ENCODE peak calls at places on chromosomes 2 and 18, in six cellular contexts. One of them, this sample, is unnamed.

GRCh38 chr2:65429799-65430514 is 2.4 kb downstream of the SPRED2 start:
- DNase-seq in K562: no peak
- DNase-seq in ovary: peak
- DNase-seq in transverse colon: peak
- DNase-seq in HepG2: no peak
- DNase-seq in A549: no peak
- DNase-seq in this sample: no peak

GRCh38 chr2:218216336-218216673 is 684 bp upstream of the ARPC2 start:
- DNase-seq in HepG2: no peak
- DNase-seq in A549: no peak
- DNase-seq in K562: no peak
- DNase-seq in transverse colon: no peak
- DNase-seq in ovary: peak
- DNase-seq in this sample: no peak

GRCh38 chr2:5021148-5021547 is 671.0 kb upstream of the SOX11 start:
- DNase-seq in ovary: no peak
- DNase-seq in A549: no peak
- DNase-seq in K562: no peak
- DNase-seq in transverse colon: no peak
- DNase-seq in HepG2: no peak
- DNase-seq in this sample: no peak

GRCh38 chr2:224922142-224922727 is 120.0 kb downstream of the DOCK10 start:
- DNase-seq in transverse colon: no peak
- DNase-seq in A549: no peak
- DNase-seq in ovary: no peak
- DNase-seq in HepG2: no peak
- DNase-seq in K562: no peak
- DNase-seq in this sample: no peak

GRCh38 chr18:67232406-67232805 is 284.1 kb downstream of the DSEL start:
- DNase-seq in transverse colon: no peak
- DNase-seq in HepG2: no peak
- DNase-seq in ovary: no peak
- DNase-seq in A549: peak
- DNase-seq in K562: no peak
- DNase-seq in this sample: no peak

GRCh38 chr2:15243762-15244161 is 317.4 kb downstream of the NBAS start:
- DNase-seq in ovary: no peak
- DNase-seq in HepG2: no peak
- DNase-seq in A549: peak
- DNase-seq in transverse colon: no peak
- DNase-seq in K562: peak
- DNase-seq in this sample: no peak

GRCh38 chr18:52150050-52150449 is 189.9 kb upstream of the DCC start:
- DNase-seq in K562: no peak
- DNase-seq in ovary: no peak
- DNase-seq in A549: no peak
- DNase-seq in HepG2: no peak
- DNase-seq in transverse colon: no peak
- DNase-seq in this sample: no peak

GRCh38 chr2:127608061-127609011 is 37.6 kb upstream of the GPR17 start:
- DNase-seq in transverse colon: no peak
- DNase-seq in K562: no peak
- DNase-seq in A549: no peak
- DNase-seq in HepG2: no peak
- DNase-seq in ovary: no peak
- DNase-seq in this sample: no peak

GRCh38 chr2:1603521-1603920 is 140.8 kb downstream of the PXDN start:
- DNase-seq in A549: no peak
- DNase-seq in transverse colon: no peak
- DNase-seq in ovary: no peak
- DNase-seq in HepG2: no peak
- DNase-seq in K562: no peak
- DNase-seq in this sample: no peak

GRCh38 chr2:199977984-199978415 is 22.6 kb downstream of the MAIP1 start:
- DNase-seq in ovary: no peak
- DNase-seq in HepG2: peak
- DNase-seq in transverse colon: peak
- DNase-seq in K562: no peak
- DNase-seq in A549: peak
- DNase-seq in this sample: no peak

GRCh38 chr2:74146929-74147728 is 583 bp downstream of the BOLA3 start:
- DNase-seq in ovary: no peak
- DNase-seq in K562: peak
- DNase-seq in A549: no peak
- DNase-seq in transverse colon: no peak
- DNase-seq in HepG2: peak
- DNase-seq in this sample: no peak

GRCh38 chr2:73239776-73240175 is 5.7 kb downstream of the CCT7 start:
- DNase-seq in transverse colon: no peak
- DNase-seq in ovary: no peak
- DNase-seq in HepG2: no peak
- DNase-seq in A549: no peak
- DNase-seq in K562: no peak
- DNase-seq in this sample: no peak

GRCh38 chr2:200077210-200077650 is 121.8 kb downstream of the MAIP1 start:
- DNase-seq in transverse colon: no peak
- DNase-seq in K562: no peak
- DNase-seq in A549: peak
- DNase-seq in ovary: no peak
- DNase-seq in HepG2: peak
- DNase-seq in this sample: no peak

GRCh38 chr2:27038631-27039339 is 6.0 kb downstream of the TMEM214 start:
- DNase-seq in transverse colon: no peak
- DNase-seq in ovary: no peak
- DNase-seq in K562: no peak
- DNase-seq in HepG2: no peak
- DNase-seq in A549: no peak
- DNase-seq in this sample: no peak

GRCh38 chr2:27039426-27039825 is 6.7 kb downstream of the TMEM214 start:
- DNase-seq in A549: no peak
- DNase-seq in ovary: no peak
- DNase-seq in HepG2: no peak
- DNase-seq in transverse colon: no peak
- DNase-seq in K562: no peak
- DNase-seq in this sample: no peak

GRCh38 chr2:27039871-27040270 is 7.1 kb downstream of the TMEM214 start:
- DNase-seq in K562: no peak
- DNase-seq in transverse colon: no peak
- DNase-seq in A549: no peak
- DNase-seq in HepG2: no peak
- DNase-seq in ovary: no peak
- DNase-seq in this sample: no peak

GRCh38 chr2:27040282-27040681 is 7.5 kb downstream of the TMEM214 start:
- DNase-seq in transverse colon: no peak
- DNase-seq in ovary: no peak
- DNase-seq in K562: no peak
- DNase-seq in A549: no peak
- DNase-seq in HepG2: no peak
- DNase-seq in this sample: no peak

GRCh38 chr2:27038012-27038411 is 5.2 kb downstream of the TMEM214 start:
- DNase-seq in HepG2: no peak
- DNase-seq in K562: no peak
- DNase-seq in transverse colon: no peak
- DNase-seq in A549: no peak
- DNase-seq in ovary: no peak
- DNase-seq in this sample: no peak
- H3K27ac ChIP-seq in HepG2: no peak
- H3K27ac ChIP-seq in K562: no peak
- H3K27ac ChIP-seq in transverse colon: no peak
- H3K27ac ChIP-seq in A549: no peak
- H3K27ac ChIP-seq in ovary: no peak
- H3K27ac ChIP-seq in this sample: no peak

GRCh38 chr2:221342388-221342787 is 229.7 kb downstream of the EPHA4 start:
- DNase-seq in A549: no peak
- DNase-seq in ovary: no peak
- DNase-seq in K562: no peak
- DNase-seq in HepG2: no peak
- DNase-seq in transverse colon: no peak
- DNase-seq in this sample: no peak

GRCh38 chr2:221335106-221335505 is 237.0 kb downstream of the EPHA4 start:
- DNase-seq in A549: no peak
- DNase-seq in ovary: no peak
- DNase-seq in HepG2: no peak
- DNase-seq in K562: no peak
- DNase-seq in transverse colon: no peak
- DNase-seq in this sample: no peak

GRCh38 chr2:221334466-221334865 is 237.6 kb downstream of the EPHA4 start:
- DNase-seq in ovary: no peak
- DNase-seq in HepG2: no peak
- DNase-seq in transverse colon: no peak
- DNase-seq in K562: no peak
- DNase-seq in A549: no peak
- DNase-seq in this sample: no peak

GRCh38 chr2:221343524-221343923 is 228.6 kb downstream of the EPHA4 start:
- DNase-seq in transverse colon: no peak
- DNase-seq in A549: no peak
- DNase-seq in HepG2: no peak
- DNase-seq in ovary: no peak
- DNase-seq in K562: no peak
- DNase-seq in this sample: no peak

GRCh38 chr2:221337957-221338685 is 234.0 kb downstream of the EPHA4 start:
- DNase-seq in ovary: no peak
- DNase-seq in HepG2: no peak
- DNase-seq in K562: no peak
- DNase-seq in A549: no peak
- DNase-seq in transverse colon: no peak
- DNase-seq in this sample: no peak
- TF ChIP-seq EP300 in ovary: no peak
- TF ChIP-seq EP300 in HepG2: no peak
- TF ChIP-seq EP300 in K562: no peak
- TF ChIP-seq EP300 in A549: no peak
- TF ChIP-seq EP300 in transverse colon: no peak
- TF ChIP-seq EP300 in this sample: no peak

DNA sequence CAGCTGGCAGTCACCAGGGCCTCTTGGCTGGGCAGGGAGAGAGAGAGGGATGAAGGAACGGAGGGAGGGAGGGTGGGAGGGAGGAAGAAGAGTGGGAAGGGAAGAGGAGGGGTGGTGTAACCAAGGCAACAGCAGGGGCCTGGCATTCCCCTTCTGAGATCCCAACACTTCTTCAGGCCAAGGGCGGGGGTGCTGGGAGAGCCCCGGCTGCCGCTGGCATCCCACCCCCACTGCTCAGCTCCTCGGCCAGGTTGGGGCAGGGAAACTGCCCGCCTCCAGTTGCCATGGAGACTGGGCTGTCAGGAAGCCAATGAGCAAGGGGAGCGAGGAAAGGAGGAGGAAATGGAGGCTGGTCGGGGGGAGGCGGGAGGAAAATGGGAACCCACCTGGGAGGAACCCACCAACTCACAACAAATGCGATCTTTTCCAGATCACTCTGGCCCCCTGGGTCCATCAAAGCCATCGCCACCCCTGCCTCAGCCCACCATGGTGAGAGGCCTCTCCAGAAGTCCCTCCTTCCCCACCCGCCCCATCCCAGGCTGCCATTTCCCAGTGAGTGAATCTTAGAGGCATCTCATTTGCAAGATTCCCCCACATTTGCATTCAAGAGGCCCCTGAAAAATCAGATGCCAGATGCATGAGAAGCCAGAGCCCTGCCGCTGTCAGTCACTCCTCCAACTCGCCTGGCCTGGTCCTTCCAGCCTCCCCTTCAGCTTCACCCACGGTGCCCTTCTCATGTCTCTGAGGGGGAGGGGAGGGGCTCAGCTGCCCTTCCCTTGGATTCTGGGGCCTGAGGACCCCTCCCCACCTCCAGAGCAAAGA is 12.5 kb downstream of the SH2D6 start:
- DNase-seq in HepG2: no peak
- DNase-seq in transverse colon: no peak
- DNase-seq in K562: no peak
- DNase-seq in A549: no peak
- DNase-seq in ovary: no peak
- DNase-seq in this sample: no peak
- H3K27ac ChIP-seq in HepG2: no peak
- H3K27ac ChIP-seq in transverse colon: no peak
- H3K27ac ChIP-seq in K562: no peak
- H3K27ac ChIP-seq in A549: peak
- H3K27ac ChIP-seq in ovary: no peak
- H3K27ac ChIP-seq in this sample: peak

DNA sequence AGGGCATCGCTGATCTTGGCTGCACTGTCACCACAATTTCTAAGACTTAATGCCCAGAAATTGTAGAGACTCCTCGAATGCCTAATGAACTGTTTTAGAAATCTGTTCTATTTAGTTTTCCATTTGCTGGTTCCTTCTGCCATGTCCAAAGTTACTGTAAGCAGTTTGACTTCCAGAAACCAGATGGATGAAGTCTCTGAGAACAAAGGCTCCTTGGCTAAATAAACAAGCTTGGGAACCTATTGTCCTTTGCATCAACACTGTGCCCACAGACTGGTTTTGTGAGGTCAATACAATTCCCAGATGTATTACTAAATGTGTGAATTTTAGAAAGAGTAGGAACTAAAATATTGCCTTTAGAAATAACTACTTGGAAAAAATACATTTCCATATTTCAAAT is 600.2 kb downstream of the NYAP2 start:
- DNase-seq in A549: no peak
- DNase-seq in transverse colon: no peak
- DNase-seq in K562: no peak
- DNase-seq in HepG2: no peak
- DNase-seq in ovary: no peak
- DNase-seq in this sample: no peak
- TF ChIP-seq EP300 in A549: no peak
- TF ChIP-seq EP300 in transverse colon: no peak
- TF ChIP-seq EP300 in K562: no peak
- TF ChIP-seq EP300 in HepG2: no peak
- TF ChIP-seq EP300 in ovary: no peak
- TF ChIP-seq EP300 in this sample: no peak

GRCh38 chr2:234827096-234827860 is 124.5 kb upstream of the SH3BP4 start:
- DNase-seq in HepG2: no peak
- DNase-seq in K562: no peak
- DNase-seq in A549: no peak
- DNase-seq in ovary: no peak
- DNase-seq in transverse colon: no peak
- DNase-seq in this sample: no peak

GRCh38 chr2:234826676-234827075 is 125.1 kb upstream of the SH3BP4 start:
- DNase-seq in K562: no peak
- DNase-seq in transverse colon: no peak
- DNase-seq in A549: no peak
- DNase-seq in ovary: no peak
- DNase-seq in HepG2: no peak
- DNase-seq in this sample: no peak

GRCh38 chr2:234821946-234822470 is 129.8 kb upstream of the SH3BP4 start:
- DNase-seq in transverse colon: no peak
- DNase-seq in ovary: no peak
- DNase-seq in HepG2: no peak
- DNase-seq in K562: no peak
- DNase-seq in A549: no peak
- DNase-seq in this sample: no peak

GRCh38 chr2:234823877-234824376 is 127.9 kb upstream of the SH3BP4 start:
- DNase-seq in K562: no peak
- DNase-seq in A549: peak
- DNase-seq in transverse colon: no peak
- DNase-seq in ovary: peak
- DNase-seq in HepG2: peak
- DNase-seq in this sample: peak

GRCh38 chr2:234823196-234823876 is 128.5 kb upstream of the SH3BP4 start:
- DNase-seq in A549: no peak
- DNase-seq in K562: no peak
- DNase-seq in HepG2: no peak
- DNase-seq in ovary: peak
- DNase-seq in transverse colon: no peak
- DNase-seq in this sample: peak
- H3K27ac ChIP-seq in A549: peak
- H3K27ac ChIP-seq in K562: no peak
- H3K27ac ChIP-seq in HepG2: peak
- H3K27ac ChIP-seq in ovary: no peak
- H3K27ac ChIP-seq in transverse colon: peak
- H3K27ac ChIP-seq in this sample: peak

This sample was measured in tibial nerve.